ENCODE peak calls at places on chromosomes 6 and 20, in four cellular contexts. I is HCT116, G is neuronal stem cell, T is A549. F is an unnamed sample.
A peak's percentile ranks its signal among the peaks of the same experiment; 100 is the strongest.

GRCh38 chr6:130065616-130066015 is 47.2 kb downstream of the L3MBTL3 start:
- DNase-seq in G (no peak), T (no peak), I (no peak), F (no peak)

GRCh38 chr6:75349262-75349984 is 64.8 kb upstream of the TMEM30A start:
- DNase-seq in I (no peak), G (peak; percentile 68), T (no peak), F (no peak)

GRCh38 chr20:9119776-9120175 is 50.9 kb downstream of the PLCB4 start:
- DNase-seq in I (no peak), G (no peak), T (no peak), F (no peak)

GRCh38 chr6:152748843-152749242 is 1.8 kb upstream of the VIP start:
- DNase-seq in T (no peak), G (no peak), I (no peak), F (peak; percentile 59)

GRCh38 chr6:12265795-12266194 is 24.4 kb upstream of the EDN1 start:
- DNase-seq in G (no peak), T (no peak), I (no peak), F (no peak)

GRCh38 chr6:116662186-116662585 is 6.4 kb downstream of the ZUP1 start:
- DNase-seq in G (no peak), T (no peak), I (no peak), F (no peak)

GRCh38 chr6:149451361-149452061 is 33.3 kb downstream of the ZC3H12D start:
- DNase-seq in T (no peak), G (no peak), I (no peak), F (no peak)

GRCh38 chr20:16351415-16351814 is 221.8 kb downstream of the KIF16B start:
- DNase-seq in T (no peak), I (no peak), G (no peak), F (no peak)

GRCh38 chr6:170286934-170287265 is 4.0 kb downstream of the DLL1 start:
- DNase-seq in I (no peak), T (no peak), G (peak; percentile 46), F (no peak)

GRCh38 chr6:37521674-37522073 is 22.0 kb upstream of the CCDC167 start:
- DNase-seq in T (no peak), I (no peak), G (no peak), F (no peak)

GRCh38 chr6:158405933-158406332 is 93.7 kb downstream of the TULP4 start:
- DNase-seq in I (no peak), T (no peak), G (no peak), F (no peak)

GRCh38 chr6:35583893-35584688 is 71.4 kb upstream of the TULP1 start:
- DNase-seq in I (peak; percentile 68), T (no peak), G (peak; percentile 66), F (peak; percentile 89)

GRCh38 chr20:33006776-33007375 is 628 bp upstream of the BPIFB2 start:
- DNase-seq in I (no peak), T (no peak), G (no peak), F (no peak)

GRCh38 chr20:33005908-33006775 is 1.4 kb upstream of the BPIFB2 start:
- DNase-seq in T (no peak), G (no peak), I (no peak), F (no peak)

GRCh38 chr20:33002087-33002808 is 2.0 kb downstream of the SUN5 start:
- DNase-seq in T (no peak), I (no peak), G (no peak), F (no peak)

GRCh38 chr20:33005132-33005566 is 916 bp upstream of the SUN5 start:
- DNase-seq in I (peak; percentile 6), T (no peak), G (no peak), F (peak; percentile 77)

DNA sequence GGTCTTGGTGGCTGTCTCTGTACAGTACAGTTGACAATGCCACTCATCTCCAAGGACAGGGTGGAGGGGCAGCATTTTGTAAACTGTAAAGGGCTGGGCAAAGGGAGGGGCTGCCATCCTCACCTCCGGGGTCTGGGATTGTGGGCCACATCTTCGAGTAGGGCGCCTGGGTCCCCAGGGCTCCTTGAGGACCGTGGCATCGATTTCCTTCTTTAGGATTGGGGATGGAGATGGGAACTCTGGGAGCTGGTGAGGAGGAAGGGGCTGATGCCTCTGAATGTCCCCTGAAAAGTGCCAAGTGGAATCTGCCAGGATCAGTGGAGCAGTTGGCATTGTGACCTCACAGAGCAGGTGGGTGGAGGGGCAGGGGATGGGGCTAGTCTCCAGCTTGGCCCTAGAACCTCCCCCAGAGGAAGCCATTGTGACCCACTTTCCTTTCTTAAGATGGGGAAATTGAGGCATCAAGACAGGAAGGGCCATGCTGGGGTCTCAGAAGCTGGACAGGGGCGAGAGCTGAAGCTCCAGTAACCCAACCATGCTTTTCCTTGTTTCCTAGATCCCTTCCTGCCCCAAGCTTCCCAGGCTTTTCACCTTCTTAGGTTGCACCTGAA is at the start of gene SUN5:
- DNase-seq in T (no peak), I (no peak), G (no peak), F (no peak)
- H3K4me2 ChIP-seq in T (no peak within 1 kb of the TSS), I (no peak within 1 kb of the TSS), G (no peak within 1 kb of the TSS), F (no peak within 1 kb of the TSS)

DNA sequence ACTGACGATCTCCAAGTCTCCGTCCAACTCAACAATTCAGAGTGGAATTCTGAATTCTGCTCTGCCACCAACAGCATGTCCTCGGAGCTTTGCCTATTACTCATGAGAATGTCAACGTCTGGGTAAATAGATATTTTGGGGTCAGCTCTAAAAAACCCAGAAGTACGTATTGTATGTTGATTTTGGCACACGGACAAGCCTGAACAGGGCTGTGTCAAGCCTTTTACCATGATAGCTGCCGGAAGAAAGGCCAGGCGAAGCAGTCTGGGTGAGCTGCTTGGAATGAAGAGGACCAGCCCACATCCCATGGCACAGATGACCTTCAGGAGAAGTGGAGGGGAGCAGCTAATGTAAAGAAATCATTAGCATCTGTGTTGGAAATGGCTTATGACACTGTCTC is 88.0 kb upstream of the JAG1 start:
- DNase-seq in T (no peak), G (no peak), I (no peak), F (no peak)
- H3K4me2 ChIP-seq in T (peak overlapping the region; percentile 19), G (no peak overlapping the region), I (no peak overlapping the region), F (no peak overlapping the region)

DNA sequence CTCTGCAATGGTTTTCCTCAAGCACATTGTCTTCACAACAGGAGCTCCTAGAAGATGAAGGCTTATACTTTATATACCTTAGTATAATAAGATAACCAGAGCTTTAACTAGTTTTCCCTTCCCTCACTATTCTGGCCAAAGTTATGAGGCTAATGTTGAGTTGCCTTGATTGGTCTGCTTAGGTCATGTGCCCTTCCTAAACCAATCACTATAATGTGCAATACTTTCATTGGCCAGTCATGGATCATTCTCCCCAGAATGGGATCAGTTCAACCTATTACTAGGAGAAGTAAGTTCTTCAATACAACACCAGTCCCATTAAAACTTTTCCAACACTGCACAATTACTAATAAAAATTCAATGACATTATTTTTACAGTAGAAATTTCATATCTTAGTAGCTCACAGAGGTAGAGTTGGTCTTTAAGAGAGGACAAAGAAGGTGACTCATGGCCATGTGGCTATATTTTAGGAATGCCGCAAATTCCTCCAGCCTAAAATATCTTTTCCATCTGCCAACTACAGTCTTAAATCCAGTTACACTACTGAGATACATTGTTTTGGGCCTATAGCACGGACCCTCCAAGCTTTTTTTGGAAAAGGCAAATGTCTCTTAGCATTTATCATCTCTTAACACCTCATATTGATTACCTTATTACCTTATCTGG is 12.5 kb upstream of the POU3F2 start:
- DNase-seq in G (no peak), T (no peak), I (no peak), F (no peak)
- H3K4me2 ChIP-seq in G (no peak overlapping the region), T (no peak overlapping the region), I (no peak overlapping the region), F (no peak overlapping the region)

DNA sequence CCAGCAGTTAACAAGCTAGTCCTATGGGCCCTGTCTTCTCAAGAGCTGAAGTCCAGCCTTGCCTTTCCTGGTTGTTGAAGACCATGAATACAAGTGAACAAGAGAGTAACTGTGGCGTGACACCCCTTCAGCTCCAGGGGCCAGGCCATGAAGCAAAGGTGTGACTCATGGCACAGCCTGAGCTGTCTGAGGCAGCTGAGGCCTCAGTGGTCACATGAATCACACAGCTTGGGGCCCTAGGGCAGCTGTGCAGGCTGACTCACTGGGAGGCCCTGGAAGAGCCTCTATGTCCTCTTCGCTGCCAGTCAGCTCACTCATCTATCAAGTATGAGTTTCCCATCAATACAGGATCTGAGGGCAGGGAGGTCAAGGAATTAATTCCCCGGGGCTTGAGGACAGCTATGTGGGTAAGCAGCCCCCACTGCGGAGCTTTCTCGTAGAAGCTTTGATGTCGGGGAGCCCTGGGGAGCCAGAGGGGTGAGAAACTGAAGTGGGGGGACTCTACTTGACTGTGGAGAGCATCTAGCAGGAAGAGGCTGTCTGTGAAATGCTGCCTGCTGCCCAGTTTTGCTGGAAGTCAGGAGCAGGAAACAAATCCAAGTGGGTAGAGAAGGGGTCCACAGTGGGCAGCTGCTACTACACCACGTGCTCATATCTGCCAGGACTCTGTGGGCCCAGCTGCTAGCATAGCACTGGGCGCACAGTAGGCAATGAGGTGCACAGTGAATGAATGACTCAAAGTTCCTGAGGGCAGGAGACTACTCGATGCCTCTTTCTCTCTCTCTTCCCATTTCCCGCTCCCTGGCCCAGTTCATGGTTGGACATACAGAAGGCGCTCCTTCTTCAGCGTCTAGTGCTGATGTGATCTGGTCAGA is 13.7 kb upstream of the FAM83C start:
- DNase-seq in T (peak; percentile 98), G (no peak), I (peak; percentile 97), F (no peak)
- H3K4me2 ChIP-seq in T (peak overlapping the region; percentile 63), G (no peak overlapping the region), I (peak overlapping the region; percentile 73), F (no peak overlapping the region)

DNA sequence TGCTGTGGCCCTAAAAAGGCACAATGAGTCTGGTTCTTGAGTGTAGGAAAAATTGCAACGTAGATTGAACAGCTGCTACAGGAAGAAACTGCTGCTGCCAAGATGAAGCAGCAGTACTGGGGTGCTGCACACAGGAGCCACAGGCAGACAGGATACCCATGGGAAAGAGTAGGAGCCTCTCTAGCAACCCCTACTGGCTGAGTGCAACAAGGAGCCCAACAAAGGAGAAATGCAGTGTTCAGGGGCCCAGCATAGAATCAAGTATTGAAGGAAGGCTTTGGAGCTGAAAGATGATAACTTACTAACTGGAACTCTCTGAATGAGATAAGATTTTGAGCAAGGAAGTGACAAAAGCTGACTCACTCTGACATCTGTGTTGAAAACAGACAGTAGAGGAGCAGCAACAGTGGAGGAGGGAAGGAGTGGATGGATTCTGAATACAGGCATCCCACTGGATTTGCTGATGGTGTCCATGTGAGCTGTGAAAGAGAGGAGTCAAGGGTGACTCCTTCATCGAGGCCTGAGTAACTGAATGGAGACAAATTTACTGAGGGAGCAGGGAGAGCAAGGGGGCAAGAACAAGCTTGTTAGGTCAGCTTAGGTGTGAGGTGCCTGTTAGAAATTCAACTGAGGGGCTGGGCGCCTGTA is 534.7 kb upstream of the JARID2 start:
- DNase-seq in I (no peak), T (peak; percentile 19), G (no peak), F (peak; percentile 82)
- H3K4me2 ChIP-seq in I (peak overlapping the region; percentile 44), T (no peak overlapping the region), G (no peak overlapping the region), F (no peak overlapping the region)

DNA sequence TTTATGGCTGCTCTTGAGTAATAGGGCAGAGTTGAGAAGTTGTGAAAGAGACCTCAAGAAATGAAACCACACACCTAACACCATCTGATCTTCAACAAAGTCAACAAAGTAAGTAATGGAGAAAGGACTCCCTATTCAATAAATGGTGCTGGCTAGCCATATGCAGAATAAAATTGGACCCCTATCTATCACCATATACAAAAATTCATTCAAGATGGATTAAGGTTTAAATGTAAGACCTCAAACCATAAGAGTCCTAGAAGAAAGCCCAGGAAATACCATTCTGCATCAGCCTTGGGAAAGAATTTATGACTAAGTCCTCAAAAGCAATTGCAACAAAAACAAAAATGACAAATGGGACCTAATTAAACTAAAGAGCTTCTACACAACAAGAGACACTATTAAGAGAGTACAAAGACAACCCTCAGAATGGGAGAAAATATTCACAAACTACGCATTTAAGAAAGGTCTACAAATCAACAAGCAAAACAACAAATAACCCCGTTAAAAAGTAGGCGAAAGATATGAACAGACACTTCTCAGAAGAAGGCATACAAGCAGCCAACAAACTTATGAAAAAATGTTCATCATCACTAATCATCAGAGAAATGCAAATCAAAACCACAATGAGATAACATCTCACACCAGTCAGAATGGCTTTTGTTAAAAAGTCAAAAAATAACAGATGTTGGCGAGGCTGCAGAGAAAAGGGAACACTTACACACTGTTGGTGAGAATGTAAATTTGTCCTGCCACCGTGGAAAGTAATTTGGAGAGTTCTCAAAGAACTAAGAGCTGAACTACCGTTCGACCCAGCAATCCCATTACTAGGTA is 4.0 kb downstream of the MAP3K5 start:
- DNase-seq in T (no peak), G (no peak), I (no peak), F (no peak)
- H3K4me2 ChIP-seq in T (peak overlapping the region; percentile 32), G (no peak overlapping the region), I (peak overlapping the region; percentile 39), F (no peak overlapping the region)